ENCODE peak calls at places on chromosomes 2 and 18, in six cellular contexts. G is neuronal stem cell, N is H9, S is IMR-90, T is H1, A is trophoblast cell. Q is an unnamed sample.

GRCh38 chr2:140504596-140504995 is 1626.2 kb downstream of the LRP1B start:
- DNase-seq in G (no peak), N (no peak), S (no peak), T (no peak), A (no peak), Q (peak; percentile 10)

GRCh38 chr2:217837001-217837491 is 165.7 kb downstream of the TNS1 start:
- DNase-seq in G (no peak), N (peak; percentile 75), S (no peak), T (no peak), A (peak; percentile 2), Q (no peak)

GRCh38 chr2:233165895-233166661 is 85.4 kb upstream of the ATG16L1 start:
- DNase-seq in G (no peak), N (no peak), S (no peak), T (no peak), A (no peak), Q (no peak)

GRCh38 chr2:168119519-168120141 is 127.8 kb downstream of the STK39 start:
- DNase-seq in G (peak; percentile 69), N (no peak), S (peak; percentile 76), T (no peak), A (peak; percentile 77), Q (peak; percentile 70)

GRCh38 chr2:199434555-199434954 is 23.2 kb downstream of the SATB2 start:
- DNase-seq in G (no peak), N (no peak), S (no peak), T (no peak), A (no peak), Q (no peak)

GRCh38 chr2:56369316-56369715 is 185.5 kb downstream of the CCDC85A start:
- DNase-seq in G (no peak), N (no peak), S (no peak), T (no peak), A (no peak), Q (peak; percentile 27)

GRCh38 chr2:190827720-190828119 is 52.9 kb upstream of the GLS start:
- DNase-seq in G (no peak), N (no peak), S (no peak), T (no peak), A (no peak), Q (no peak)

GRCh38 chr2:208501217-208501616 is 94.6 kb downstream of the PTH2R start:
- DNase-seq in G (peak; percentile 17), N (peak; percentile 68), S (no peak), T (no peak), A (no peak), Q (no peak)

GRCh38 chr18:6748241-6748640 is 18.7 kb downstream of the ARHGAP28 start:
- DNase-seq in G (no peak), N (no peak), S (no peak), T (no peak), A (no peak), Q (no peak)

GRCh38 chr2:126811101-126811500 is 87.6 kb upstream of the TEX51 start:
- DNase-seq in G (no peak), N (no peak), S (no peak), T (no peak), A (no peak), Q (no peak)

GRCh38 chr2:126810001-126810400 is 88.7 kb upstream of the TEX51 start:
- DNase-seq in G (no peak), N (no peak), S (no peak), T (no peak), A (no peak), Q (no peak)

GRCh38 chr2:126804347-126804746 is 94.3 kb upstream of the TEX51 start:
- DNase-seq in G (no peak), N (peak; percentile 27), S (no peak), T (no peak), A (no peak), Q (no peak)

GRCh38 chr2:126809357-126809756 is 89.3 kb upstream of the TEX51 start:
- DNase-seq in G (no peak), N (peak; percentile 41), S (no peak), T (no peak), A (no peak), Q (no peak)

DNA sequence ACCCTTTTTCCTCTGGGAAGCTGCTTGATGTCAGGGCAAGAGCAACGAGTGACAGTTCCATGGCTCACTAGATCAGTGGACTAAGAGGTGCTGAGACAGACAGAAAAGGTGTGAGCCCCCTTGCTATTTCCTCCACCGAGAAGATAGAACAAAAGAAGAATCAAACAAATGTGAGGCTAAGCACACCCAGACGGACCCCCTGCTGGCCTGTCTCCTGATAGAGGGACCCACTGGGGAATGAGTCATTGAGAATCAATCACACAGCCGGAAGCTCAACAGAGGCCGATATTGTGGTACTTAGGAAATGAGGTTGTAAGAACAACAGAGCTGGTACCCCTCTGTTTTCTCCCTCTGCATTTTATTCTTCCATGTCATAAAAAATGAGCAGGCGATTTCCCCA is 89.8 kb upstream of the TEX51 start:
- DNase-seq in G (no peak), N (peak; percentile 47), S (no peak), T (peak; percentile 41), A (no peak), Q (no peak)
- H3K18ac ChIP-seq in G (no peak overlapping the region), N (no peak overlapping the region), S (no peak overlapping the region), T (no peak overlapping the region), A (no peak overlapping the region), Q (no peak overlapping the region)

GRCh38 chr2:234328444-234328990 is 168.4 kb downstream of the ARL4C start:
- DNase-seq in G (no peak), N (no peak), S (no peak), T (no peak), A (no peak), Q (no peak)

GRCh38 chr2:234331966-234332365 is 164.9 kb downstream of the ARL4C start:
- DNase-seq in G (no peak), N (no peak), S (no peak), T (no peak), A (no peak), Q (no peak)

GRCh38 chr2:234329202-234329930 is 167.5 kb downstream of the ARL4C start:
- DNase-seq in G (no peak), N (no peak), S (peak; percentile 40), T (no peak), A (no peak), Q (peak; percentile 49)

GRCh38 chr2:234331566-234331965 is 165.3 kb downstream of the ARL4C start:
- DNase-seq in G (no peak), N (no peak), S (no peak), T (no peak), A (no peak), Q (no peak)

GRCh38 chr2:234330902-234331301 is 166.0 kb downstream of the ARL4C start:
- DNase-seq in G (no peak), N (no peak), S (no peak), T (no peak), A (no peak), Q (no peak)
- H3K14ac ChIP-seq in G (no peak overlapping the region), N (no peak overlapping the region), S (no peak overlapping the region), T (no peak overlapping the region), A (no peak overlapping the region), Q (no peak overlapping the region)

DNA sequence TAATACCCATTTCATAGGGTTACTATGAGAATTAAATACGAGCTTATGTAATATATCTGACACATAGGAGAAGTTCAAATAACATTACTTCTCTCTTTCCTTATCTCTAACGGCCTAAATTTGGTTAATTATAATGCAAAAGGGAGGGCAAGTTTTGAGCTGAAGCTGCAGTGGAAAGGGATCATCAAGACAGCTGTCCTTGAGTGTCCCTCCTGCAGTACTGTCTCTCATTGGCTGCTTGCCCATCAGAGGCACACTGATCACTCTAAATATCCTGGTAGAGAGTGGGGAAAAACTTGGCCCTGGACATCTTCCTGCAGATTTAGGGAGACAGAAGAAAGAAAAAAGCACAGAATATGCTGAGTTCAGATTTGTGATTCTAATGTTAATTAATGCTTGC is 186.0 kb downstream of the CAMKMT start:
- DNase-seq in G (no peak), N (no peak), S (no peak), T (no peak), A (no peak), Q (no peak)
- H3K18ac ChIP-seq in G (no peak overlapping the region), N (no peak overlapping the region), S (no peak overlapping the region), T (no peak overlapping the region), A (no peak overlapping the region), Q (peak overlapping the region; percentile 57)

GRCh38 chr2:689877-690510 is 12.8 kb upstream of the TMEM18 start:
- DNase-seq in G (no peak), N (no peak), S (no peak), T (no peak), A (no peak), Q (no peak)
- H3K14ac ChIP-seq in G (peak overlapping the region; percentile 75), N (no peak overlapping the region), S (no peak overlapping the region), T (no peak overlapping the region), A (no peak overlapping the region), Q (no peak overlapping the region)

DNA sequence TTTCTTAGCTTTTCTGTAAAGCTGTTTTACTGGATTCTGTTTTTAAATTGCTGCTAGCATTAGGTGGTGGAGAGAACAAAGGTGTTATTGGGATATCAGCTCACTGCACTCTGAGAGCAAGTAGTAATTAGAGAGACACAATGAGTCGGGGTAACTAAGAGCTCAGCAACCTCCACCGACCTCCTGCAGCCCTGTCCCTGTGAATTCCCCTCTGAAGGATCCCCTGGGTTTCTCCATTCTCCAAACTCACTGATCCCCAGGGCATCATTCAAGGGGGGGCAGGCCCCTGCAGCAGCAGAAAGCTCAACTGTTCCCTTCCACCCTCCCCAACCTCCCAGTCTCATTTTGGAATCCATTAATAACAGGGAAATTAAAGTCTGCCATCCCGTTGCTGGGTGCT is 73.0 kb downstream of the MTCL1 start:
- DNase-seq in G (no peak), N (no peak), S (no peak), T (no peak), A (no peak), Q (no peak)
- H3K18ac ChIP-seq in G (no peak overlapping the region), N (no peak overlapping the region), S (no peak overlapping the region), T (no peak overlapping the region), A (no peak overlapping the region), Q (no peak overlapping the region)

GRCh38 chr2:85008252-85008651 is 37.3 kb downstream of the KCMF1 start:
- DNase-seq in G (no peak), N (no peak), S (no peak), T (no peak), A (no peak), Q (no peak)
- H3K14ac ChIP-seq in G (no peak overlapping the region), N (no peak overlapping the region), S (no peak overlapping the region), T (no peak overlapping the region), A (no peak overlapping the region), Q (no peak overlapping the region)

DNA sequence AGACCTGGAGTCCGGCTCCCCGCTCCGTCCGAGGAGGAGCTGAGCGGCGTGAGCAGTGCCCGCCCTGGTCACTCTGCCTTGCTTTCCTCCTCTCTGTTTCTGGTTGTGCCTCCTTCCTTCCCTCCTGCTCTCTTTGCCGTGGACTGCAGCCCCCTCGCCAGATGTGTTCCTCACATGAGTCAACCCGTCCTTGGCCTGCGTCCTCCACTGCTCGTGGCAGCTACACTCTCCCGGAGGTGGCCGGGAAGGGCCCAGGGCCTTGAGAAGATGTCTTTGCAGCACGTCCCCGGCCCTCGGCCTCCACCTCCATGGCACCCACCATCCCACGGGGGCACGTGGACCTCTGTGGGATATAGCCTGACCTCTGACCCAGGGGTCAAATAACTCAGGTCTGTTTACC is 42.4 kb downstream of the NFATC1 start:
- DNase-seq in G (no peak), N (no peak), S (no peak), T (no peak), A (no peak), Q (no peak)
- H3K18ac ChIP-seq in G (peak overlapping the region; percentile 77), N (no peak overlapping the region), S (no peak overlapping the region), T (no peak overlapping the region), A (no peak overlapping the region), Q (no peak overlapping the region)

Q was measured in mesenchymal stem cell.